ENCODE peak calls at places on chromosomes 11 and 22, in ten cellular contexts. One of them, this sample, is unnamed.

GRCh38 chr22:45008853-45009751 is 703 bp downstream of the PHF21B start:
- DNase-seq in RWPE1: no peak
- DNase-seq in GM23338: peak; percentile 39
- DNase-seq in AG09319: no peak
- DNase-seq in GM13977: peak; percentile 66
- DNase-seq in lung: no peak
- DNase-seq in psoas muscle: no peak
- DNase-seq in HFFc6: no peak
- DNase-seq in DND-41: peak; percentile 45
- DNase-seq in Calu3: no peak
- DNase-seq in this sample: no peak

GRCh38 chr11:57476883-57477506 is 16.7 kb downstream of the RTN4RL2 start:
- DNase-seq in RWPE1: peak; percentile 63
- DNase-seq in GM23338: peak; percentile 73
- DNase-seq in AG09319: no peak
- DNase-seq in GM13977: peak; percentile 84
- DNase-seq in lung: no peak
- DNase-seq in psoas muscle: peak; percentile 82
- DNase-seq in HFFc6: peak; percentile 27
- DNase-seq in DND-41: no peak
- DNase-seq in Calu3: peak; percentile 66
- DNase-seq in this sample: peak; percentile 64

GRCh38 chr11:16610738-16611388 is 127.6 kb upstream of the C11orf58 start:
- DNase-seq in RWPE1: no peak
- DNase-seq in GM23338: peak; percentile 83
- DNase-seq in AG09319: no peak
- DNase-seq in GM13977: no peak
- DNase-seq in lung: no peak
- DNase-seq in psoas muscle: peak; percentile 41
- DNase-seq in HFFc6: no peak
- DNase-seq in DND-41: no peak
- DNase-seq in Calu3: no peak
- DNase-seq in this sample: peak; percentile 67

GRCh38 chr11:40391679-40392078 is 1067.8 kb downstream of the LRRC4C start:
- DNase-seq in RWPE1: no peak
- DNase-seq in GM23338: no peak
- DNase-seq in AG09319: no peak
- DNase-seq in GM13977: no peak
- DNase-seq in lung: no peak
- DNase-seq in psoas muscle: no peak
- DNase-seq in HFFc6: no peak
- DNase-seq in DND-41: no peak
- DNase-seq in Calu3: no peak
- DNase-seq in this sample: no peak

GRCh38 chr11:127017482-127017881 is 16.9 kb upstream of the KIRREL3 start:
- DNase-seq in RWPE1: peak; percentile 59
- DNase-seq in GM23338: peak; percentile 63
- DNase-seq in AG09319: no peak
- DNase-seq in GM13977: no peak
- DNase-seq in lung: no peak
- DNase-seq in psoas muscle: no peak
- DNase-seq in HFFc6: peak; percentile 91
- DNase-seq in DND-41: no peak
- DNase-seq in Calu3: peak; percentile 44
- DNase-seq in this sample: peak; percentile 52

GRCh38 chr11:33160147-33160546 is 1.1 kb downstream of the CSTF3 start:
- DNase-seq in RWPE1: peak; percentile 25
- DNase-seq in GM23338: peak; percentile 54
- DNase-seq in AG09319: no peak
- DNase-seq in GM13977: no peak
- DNase-seq in lung: no peak
- DNase-seq in psoas muscle: no peak
- DNase-seq in HFFc6: peak; percentile 53
- DNase-seq in DND-41: no peak
- DNase-seq in Calu3: no peak
- DNase-seq in this sample: no peak

GRCh38 chr11:103529217-103529684 is 420.0 kb downstream of the DYNC2H1 start:
- DNase-seq in RWPE1: peak; percentile 49
- DNase-seq in GM23338: no peak
- DNase-seq in AG09319: no peak
- DNase-seq in GM13977: no peak
- DNase-seq in lung: no peak
- DNase-seq in psoas muscle: no peak
- DNase-seq in HFFc6: peak; percentile 90
- DNase-seq in DND-41: no peak
- DNase-seq in Calu3: no peak
- DNase-seq in this sample: no peak

GRCh38 chr22:18076060-18076497 is 1.7 kb upstream of the PEX26 start:
- DNase-seq in RWPE1: peak; percentile 58
- DNase-seq in GM23338: peak; percentile 94
- DNase-seq in AG09319: peak; percentile 81
- DNase-seq in GM13977: peak; percentile 66
- DNase-seq in lung: peak; percentile 59
- DNase-seq in psoas muscle: peak; percentile 76
- DNase-seq in HFFc6: peak; percentile 90
- DNase-seq in DND-41: peak; percentile 51
- DNase-seq in Calu3: peak; percentile 77
- DNase-seq in this sample: peak; percentile 59

GRCh38 chr11:130932086-130932712 is 15.9 kb upstream of the SNX19 start:
- DNase-seq in RWPE1: no peak
- DNase-seq in GM23338: peak; percentile 6
- DNase-seq in AG09319: no peak
- DNase-seq in GM13977: no peak
- DNase-seq in lung: no peak
- DNase-seq in psoas muscle: no peak
- DNase-seq in HFFc6: no peak
- DNase-seq in DND-41: no peak
- DNase-seq in Calu3: no peak
- DNase-seq in this sample: no peak

GRCh38 chr22:42960146-42960509 is 54.8 kb downstream of the PACSIN2 start:
- DNase-seq in RWPE1: no peak
- DNase-seq in GM23338: no peak
- DNase-seq in AG09319: no peak
- DNase-seq in GM13977: no peak
- DNase-seq in lung: no peak
- DNase-seq in psoas muscle: no peak
- DNase-seq in HFFc6: no peak
- DNase-seq in DND-41: no peak
- DNase-seq in Calu3: no peak
- DNase-seq in this sample: no peak

GRCh38 chr11:70467196-70468085 is 69.1 kb downstream of the CTTN start:
- DNase-seq in RWPE1: peak; percentile 69
- DNase-seq in GM23338: peak; percentile 84
- DNase-seq in AG09319: no peak
- DNase-seq in GM13977: peak; percentile 72
- DNase-seq in lung: peak; percentile 56
- DNase-seq in psoas muscle: peak; percentile 72
- DNase-seq in HFFc6: peak; percentile 29
- DNase-seq in DND-41: peak; percentile 59
- DNase-seq in Calu3: peak; percentile 81
- DNase-seq in this sample: no peak

GRCh38 chr11:2927851-2928604 is 1.2 kb downstream of the PHLDA2 start:
- DNase-seq in RWPE1: no peak
- DNase-seq in GM23338: no peak
- DNase-seq in AG09319: no peak
- DNase-seq in GM13977: no peak
- DNase-seq in lung: no peak
- DNase-seq in psoas muscle: peak; percentile 47
- DNase-seq in HFFc6: peak; percentile 19
- DNase-seq in DND-41: no peak
- DNase-seq in Calu3: peak; percentile 38
- DNase-seq in this sample: no peak

GRCh38 chr11:107172996-107173395 is 154.7 kb upstream of the GUCY1A2 start:
- DNase-seq in RWPE1: no peak
- DNase-seq in GM23338: no peak
- DNase-seq in AG09319: no peak
- DNase-seq in GM13977: no peak
- DNase-seq in lung: no peak
- DNase-seq in psoas muscle: no peak
- DNase-seq in HFFc6: no peak
- DNase-seq in DND-41: no peak
- DNase-seq in Calu3: no peak
- DNase-seq in this sample: no peak

GRCh38 chr11:127470485-127470884 is 469.9 kb upstream of the KIRREL3 start:
- DNase-seq in RWPE1: no peak
- DNase-seq in GM23338: peak; percentile 56
- DNase-seq in AG09319: no peak
- DNase-seq in GM13977: no peak
- DNase-seq in lung: no peak
- DNase-seq in psoas muscle: no peak
- DNase-seq in HFFc6: peak; percentile 4
- DNase-seq in DND-41: peak; percentile 44
- DNase-seq in Calu3: peak; percentile 2
- DNase-seq in this sample: no peak

GRCh38 chr11:123357990-123358827 is 71.9 kb upstream of the GRAMD1B start:
- DNase-seq in RWPE1: peak; percentile 11
- DNase-seq in GM23338: peak; percentile 64
- DNase-seq in AG09319: no peak
- DNase-seq in GM13977: peak; percentile 79
- DNase-seq in lung: no peak
- DNase-seq in psoas muscle: peak; percentile 56
- DNase-seq in HFFc6: no peak
- DNase-seq in DND-41: no peak
- DNase-seq in Calu3: no peak
- DNase-seq in this sample: peak; percentile 54
- TF ChIP-seq CTCF in RWPE1: no peak
- TF ChIP-seq CTCF in GM23338: peak; percentile 61
- TF ChIP-seq CTCF in AG09319: peak; percentile 30
- TF ChIP-seq CTCF in GM13977: peak; percentile 29
- TF ChIP-seq CTCF in lung: no peak
- TF ChIP-seq CTCF in psoas muscle: peak; percentile 23
- TF ChIP-seq CTCF in HFFc6: peak; percentile 26
- TF ChIP-seq CTCF in DND-41: no peak
- TF ChIP-seq CTCF in Calu3: no peak
- TF ChIP-seq CTCF in this sample: peak; percentile 31

GRCh38 chr22:39597236-39597869 is 26.8 kb downstream of the CACNA1I start:
- DNase-seq in RWPE1: no peak
- DNase-seq in GM23338: peak; percentile 12
- DNase-seq in AG09319: no peak
- DNase-seq in GM13977: no peak
- DNase-seq in lung: no peak
- DNase-seq in psoas muscle: no peak
- DNase-seq in HFFc6: no peak
- DNase-seq in DND-41: no peak
- DNase-seq in Calu3: no peak
- DNase-seq in this sample: no peak

GRCh38 chr22:39601180-39601535 is 30.6 kb downstream of the CACNA1I start:
- DNase-seq in RWPE1: no peak
- DNase-seq in GM23338: no peak
- DNase-seq in AG09319: no peak
- DNase-seq in GM13977: no peak
- DNase-seq in lung: no peak
- DNase-seq in psoas muscle: no peak
- DNase-seq in HFFc6: no peak
- DNase-seq in DND-41: no peak
- DNase-seq in Calu3: no peak
- DNase-seq in this sample: no peak

GRCh38 chr22:39598017-39598965 is 27.7 kb downstream of the CACNA1I start:
- DNase-seq in RWPE1: peak; percentile 88
- DNase-seq in GM23338: peak; percentile 97
- DNase-seq in AG09319: no peak
- DNase-seq in GM13977: peak; percentile 74
- DNase-seq in lung: peak; percentile 56
- DNase-seq in psoas muscle: peak; percentile 60
- DNase-seq in HFFc6: no peak
- DNase-seq in DND-41: no peak
- DNase-seq in Calu3: peak; percentile 90
- DNase-seq in this sample: peak; percentile 95

GRCh38 chr22:39603345-39603744 is 32.8 kb downstream of the CACNA1I start:
- DNase-seq in RWPE1: no peak
- DNase-seq in GM23338: no peak
- DNase-seq in AG09319: no peak
- DNase-seq in GM13977: no peak
- DNase-seq in lung: no peak
- DNase-seq in psoas muscle: no peak
- DNase-seq in HFFc6: no peak
- DNase-seq in DND-41: no peak
- DNase-seq in Calu3: no peak
- DNase-seq in this sample: no peak

GRCh38 chr22:39600491-39601179 is 30.1 kb downstream of the CACNA1I start:
- DNase-seq in RWPE1: no peak
- DNase-seq in GM23338: no peak
- DNase-seq in AG09319: no peak
- DNase-seq in GM13977: no peak
- DNase-seq in lung: no peak
- DNase-seq in psoas muscle: no peak
- DNase-seq in HFFc6: no peak
- DNase-seq in DND-41: no peak
- DNase-seq in Calu3: no peak
- DNase-seq in this sample: no peak
- TF ChIP-seq CTCF in RWPE1: no peak
- TF ChIP-seq CTCF in GM23338: no peak
- TF ChIP-seq CTCF in AG09319: no peak
- TF ChIP-seq CTCF in GM13977: no peak
- TF ChIP-seq CTCF in lung: no peak
- TF ChIP-seq CTCF in psoas muscle: no peak
- TF ChIP-seq CTCF in HFFc6: no peak
- TF ChIP-seq CTCF in DND-41: no peak
- TF ChIP-seq CTCF in Calu3: no peak
- TF ChIP-seq CTCF in this sample: no peak

GRCh38 chr11:612201-612960 is 3.4 kb downstream of the IRF7 start:
- DNase-seq in RWPE1: no peak
- DNase-seq in GM23338: peak; percentile 63
- DNase-seq in AG09319: no peak
- DNase-seq in GM13977: no peak
- DNase-seq in lung: no peak
- DNase-seq in psoas muscle: peak; percentile 92
- DNase-seq in HFFc6: no peak
- DNase-seq in DND-41: peak; percentile 35
- DNase-seq in Calu3: peak; percentile 55
- DNase-seq in this sample: peak; percentile 68
- TF ChIP-seq CTCF in RWPE1: no peak
- TF ChIP-seq CTCF in GM23338: peak; percentile 50
- TF ChIP-seq CTCF in AG09319: peak; percentile 4
- TF ChIP-seq CTCF in GM13977: peak; percentile 29
- TF ChIP-seq CTCF in lung: no peak
- TF ChIP-seq CTCF in psoas muscle: peak; percentile 43
- TF ChIP-seq CTCF in HFFc6: peak; percentile 56
- TF ChIP-seq CTCF in DND-41: peak; percentile 51
- TF ChIP-seq CTCF in Calu3: no peak
- TF ChIP-seq CTCF in this sample: peak; percentile 49

DNA sequence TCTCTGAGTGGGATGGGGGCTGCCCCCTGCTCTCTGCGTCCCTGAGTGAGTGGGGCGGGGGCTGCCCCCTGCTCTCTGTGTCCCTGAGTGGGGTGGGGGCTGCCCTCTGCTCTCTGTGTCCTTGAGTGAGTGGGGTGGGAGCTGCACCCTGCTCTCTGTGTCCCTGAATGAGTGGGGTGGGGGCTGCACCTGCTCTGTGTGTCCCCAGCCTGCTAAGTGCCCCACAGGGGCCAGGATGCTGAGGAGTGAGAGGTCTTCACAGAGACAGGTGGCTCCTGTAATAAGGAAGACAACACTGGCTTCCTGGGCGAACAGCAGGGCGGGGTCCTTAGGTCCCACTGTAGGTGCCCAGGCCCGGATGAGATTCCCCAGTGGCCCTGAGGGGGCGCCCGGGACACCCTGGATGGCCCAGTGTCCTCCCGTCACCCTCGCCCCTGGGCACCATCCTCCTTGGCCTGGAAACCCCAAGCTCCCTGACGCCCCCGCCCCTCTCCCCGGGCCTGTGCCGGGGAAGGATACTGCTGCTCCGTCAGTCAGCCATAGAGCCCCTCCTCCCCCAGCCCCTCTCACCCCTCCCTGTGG is 3.8 kb upstream of the CCDC188 start:
- DNase-seq in RWPE1: no peak
- DNase-seq in GM23338: peak; percentile 58
- DNase-seq in AG09319: no peak
- DNase-seq in GM13977: no peak
- DNase-seq in lung: no peak
- DNase-seq in psoas muscle: no peak
- DNase-seq in HFFc6: no peak
- DNase-seq in DND-41: no peak
- DNase-seq in Calu3: no peak
- DNase-seq in this sample: no peak
- TF ChIP-seq CTCF in RWPE1: no peak
- TF ChIP-seq CTCF in GM23338: peak; percentile 32
- TF ChIP-seq CTCF in AG09319: no peak
- TF ChIP-seq CTCF in GM13977: no peak
- TF ChIP-seq CTCF in lung: no peak
- TF ChIP-seq CTCF in psoas muscle: no peak
- TF ChIP-seq CTCF in HFFc6: peak; percentile 43
- TF ChIP-seq CTCF in DND-41: no peak
- TF ChIP-seq CTCF in Calu3: no peak
- TF ChIP-seq CTCF in this sample: peak; percentile 27